ENCODE peak calls at places on chromosomes 1 and 21, in seven cellular contexts. H is psoas muscle, S is heart right ventricle, Z is breast epithelium, U is kidney, F is lung, D is body of pancreas. Y is an unnamed sample. For H3K4me1 and H3K36me3, the result is how much of the 10 kb centered on the place peaks cover.

GRCh38 chr1:87196110-87196509 is 132.6 kb upstream of the LMO4 start:
- DNase-seq in F (no peak), Z (no peak), D (no peak), S (no peak), U (no peak), H (no peak), Y (no peak)

GRCh38 chr21:43640437-43640836 is 18.9 kb downstream of the HSF2BP start:
- DNase-seq in S (no peak), U (no peak), F (no peak), Z (no peak), H (no peak), D (no peak), Y (no peak)

GRCh38 chr1:201731592-201731991 is 97.4 kb upstream of the IPO9 start:
- DNase-seq in S (peak), H (no peak), F (no peak), D (no peak), U (no peak), Z (no peak), Y (no peak)

GRCh38 chr1:10059329-10059691 is 26.6 kb downstream of the UBE4B start:
- DNase-seq in Z (no peak), F (no peak), D (no peak), U (no peak), H (no peak), S (no peak), Y (peak)

GRCh38 chr1:67687198-67687545 is 2.2 kb downstream of the GADD45A start:
- DNase-seq in F (no peak), H (no peak), S (no peak), U (no peak), D (no peak), Z (no peak), Y (no peak)

GRCh38 chr1:87816646-87817045 is 488.0 kb downstream of the LMO4 start:
- DNase-seq in U (peak), D (no peak), F (no peak), S (peak), H (no peak), Z (no peak), Y (no peak)

GRCh38 chr1:116336250-116336649 is 36.8 kb upstream of the ATP1A1 start:
- DNase-seq in Z (no peak), S (no peak), D (no peak), F (no peak), U (no peak), H (no peak), Y (no peak)

GRCh38 chr1:207822124-207822601 is 70.3 kb downstream of the CD46 start:
- DNase-seq in U (no peak), H (peak), S (no peak), D (no peak), F (no peak), Z (no peak), Y (no peak)

GRCh38 chr1:91613594-91613993 is 112.9 kb downstream of the CDC7 start:
- DNase-seq in D (no peak), H (no peak), F (no peak), U (no peak), S (no peak), Z (no peak), Y (no peak)

GRCh38 chr1:204867666-204868339 is 2.9 kb upstream of the NFASC start:
- DNase-seq in H (no peak), Z (no peak), F (no peak), S (peak), D (no peak), U (peak), Y (no peak)

GRCh38 chr1:243596441-243597183 is 253.4 kb downstream of the AKT3 start:
- DNase-seq in U (no peak), Z (no peak), D (no peak), S (no peak), H (no peak), F (no peak), Y (no peak)

GRCh38 chr1:85088408-85088784 is 40.1 kb upstream of the MCOLN3 start:
- DNase-seq in U (no peak), S (no peak), F (no peak), D (no peak), H (no peak), Z (no peak), Y (no peak)

GRCh38 chr1:19918057-19918456 is 5.4 kb downstream of the PLA2G2E start:
- DNase-seq in D (peak), S (peak), U (peak), F (peak), H (peak), Z (peak), Y (peak)

GRCh38 chr21:33380483-33380998 is 22.7 kb upstream of the IFNGR2 start:
- DNase-seq in U (peak), H (peak), S (peak), F (peak), D (peak), Z (peak), Y (peak)

GRCh38 chr1:17765444-17766411 is 10.6 kb downstream of the ACTL8 start:
- DNase-seq in U (peak), Z (no peak), H (no peak), D (peak), F (no peak), S (no peak), Y (no peak)

GRCh38 chr21:39217356-39218081 is 34.3 kb upstream of the PSMG1 start:
- DNase-seq in H (no peak), D (no peak), F (no peak), Z (no peak), S (no peak), U (no peak), Y (no peak)

GRCh38 chr1:201606096-201606495 is 67.2 kb downstream of the NAV1 start:
- DNase-seq in D (no peak), S (no peak), Z (no peak), H (no peak), F (no peak), U (peak), Y (no peak)

GRCh38 chr1:82515650-82516049 is 714.9 kb downstream of the ADGRL2 start:
- DNase-seq in Z (no peak), U (no peak), H (no peak), S (no peak), F (no peak), D (no peak), Y (no peak)

GRCh38 chr1:234961468-234962339 is 166.9 kb downstream of the TOMM20 start:
- DNase-seq in U (no peak), S (no peak), F (no peak), D (peak), Z (no peak), H (no peak), Y (no peak)

GRCh38 chr1:197915797-197916686 is 1.1 kb upstream of the LHX9 start:
- DNase-seq in D (peak), U (peak), S (peak), Z (no peak), H (peak), F (no peak), Y (no peak)

GRCh38 chr1:232290570-232290969 is 339.4 kb downstream of the SIPA1L2 start:
- DNase-seq in F (no peak), D (no peak), Z (no peak), S (no peak), H (no peak), U (no peak), Y (no peak)

GRCh38 chr1:84957956-84958355 is 39.0 kb downstream of the MCOLN2 start:
- DNase-seq in H (no peak), D (no peak), F (no peak), S (no peak), U (no peak), Z (no peak), Y (no peak)

GRCh38 chr1:212401838-212402582 is 12.7 kb downstream of the PACC1 start:
- DNase-seq in H (no peak), Z (no peak), S (no peak), D (no peak), U (no peak), F (no peak), Y (no peak)

GRCh38 chr1:245332513-245332912 is 177.7 kb downstream of the KIF26B start:
- DNase-seq in D (no peak), Z (no peak), U (no peak), F (no peak), H (no peak), S (no peak), Y (no peak)

GRCh38 chr1:197327776-197328364 is 59.8 kb downstream of the CRB1 start:
- DNase-seq in U (no peak), Z (no peak), D (no peak), H (no peak), F (no peak), S (no peak), Y (no peak)

GRCh38 chr1:181664543-181664942 is 181.2 kb downstream of the CACNA1E start:
- DNase-seq in Z (no peak), S (no peak), H (no peak), D (no peak), U (no peak), F (no peak), Y (no peak)

GRCh38 chr1:176574756-176575155 is 111.8 kb downstream of the PAPPA2 start:
- DNase-seq in Z (no peak), D (no peak), H (no peak), S (no peak), F (no peak), U (no peak), Y (no peak)

GRCh38 chr1:206685256-206685748 is 597 bp downstream of the MAPKAPK2 start:
- DNase-seq in H (peak), F (peak), S (peak), D (peak), Z (no peak), U (peak), Y (peak)

GRCh38 chr1:90993245-90993644 is 28.6 kb downstream of the ZNF644 start:
- DNase-seq in Z (no peak), U (no peak), D (peak), S (no peak), F (no peak), H (no peak), Y (no peak)

GRCh38 chr1:94974824-94975223 is 47.9 kb upstream of the CNN3 start:
- DNase-seq in Z (no peak), U (no peak), F (no peak), S (no peak), H (no peak), D (no peak), Y (no peak)

GRCh38 chr1:55337801-55338447 is 122.8 kb upstream of the USP24 start:
- DNase-seq in H (no peak), S (no peak), D (peak), F (no peak), Z (no peak), U (no peak), Y (no peak)

GRCh38 chr1:109251277-109252166 is 2.2 kb downstream of the CELSR2 start:
- DNase-seq in H (peak), D (no peak), Z (no peak), S (no peak), U (peak), F (no peak), Y (no peak)

GRCh38 chr1:160251687-160252526 is 10.4 kb downstream of the DCAF8 start:
- DNase-seq in Z (peak), H (peak), U (peak), F (peak), D (peak), S (no peak), Y (peak)

GRCh38 chr21:42193131-42193671 is 25.7 kb upstream of the ABCG1 start:
- DNase-seq in H (no peak), U (no peak), F (peak), D (no peak), S (no peak), Z (no peak), Y (no peak)

GRCh38 chr1:237179511-237179910 is 137.5 kb downstream of the RYR2 start:
- DNase-seq in D (no peak), U (no peak), Z (no peak), H (no peak), F (no peak), S (no peak), Y (no peak)

DNA sequence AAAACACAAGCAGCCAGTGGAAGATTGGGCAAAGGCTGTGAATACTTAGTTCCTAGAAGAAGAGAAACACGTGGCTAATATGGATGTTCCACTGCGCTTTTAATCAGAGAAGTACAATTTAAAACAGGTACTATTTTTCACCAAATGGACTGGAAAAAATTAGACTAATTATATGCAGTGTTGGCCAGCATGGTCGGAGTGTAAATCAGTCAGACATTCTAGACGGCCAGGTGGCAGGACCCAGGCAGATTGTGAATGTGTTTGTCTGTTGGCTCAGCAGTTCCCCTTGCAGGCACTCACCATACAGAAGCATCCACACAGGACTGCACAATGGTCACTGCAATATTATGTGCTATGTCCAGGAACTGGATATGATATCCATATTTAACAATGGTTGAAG is 23.9 kb upstream of the SLC25A34 start:
- DNase-seq in H (no peak), D (no peak), U (no peak), S (no peak), Z (no peak), F (no peak), Y (no peak)
- H3K4me1 ChIP-seq in H (half or more), D (under half), U (under half), S (half or more), Z (under half), F (under half), Y (half or more)

GRCh38 chr1:46036894-46037596 is 95.4 kb downstream of the PIK3R3 start:
- DNase-seq in S (peak), Z (peak), F (peak), H (peak), D (peak), U (peak), Y (peak)

GRCh38 chr1:46037597-46037936 is 94.9 kb downstream of the PIK3R3 start:
- DNase-seq in D (no peak), F (no peak), Z (no peak), U (no peak), H (no peak), S (no peak), Y (no peak)

GRCh38 chr1:46030074-46030870 is 102.2 kb downstream of the PIK3R3 start:
- DNase-seq in U (no peak), F (no peak), S (no peak), D (no peak), H (no peak), Z (no peak), Y (no peak)

GRCh38 chr1:46030876-46031660 is 101.4 kb downstream of the PIK3R3 start:
- DNase-seq in D (peak), S (no peak), H (no peak), Z (no peak), F (no peak), U (no peak), Y (no peak)

GRCh38 chr1:46034601-46035516 is 97.6 kb downstream of the PIK3R3 start:
- DNase-seq in D (no peak), H (no peak), U (no peak), F (no peak), S (no peak), Z (no peak), Y (no peak)
- TF ChIP-seq CTCF in D (no peak), H (no peak), U (no peak), F (no peak), S (no peak), Z (no peak), Y (no peak)

DNA sequence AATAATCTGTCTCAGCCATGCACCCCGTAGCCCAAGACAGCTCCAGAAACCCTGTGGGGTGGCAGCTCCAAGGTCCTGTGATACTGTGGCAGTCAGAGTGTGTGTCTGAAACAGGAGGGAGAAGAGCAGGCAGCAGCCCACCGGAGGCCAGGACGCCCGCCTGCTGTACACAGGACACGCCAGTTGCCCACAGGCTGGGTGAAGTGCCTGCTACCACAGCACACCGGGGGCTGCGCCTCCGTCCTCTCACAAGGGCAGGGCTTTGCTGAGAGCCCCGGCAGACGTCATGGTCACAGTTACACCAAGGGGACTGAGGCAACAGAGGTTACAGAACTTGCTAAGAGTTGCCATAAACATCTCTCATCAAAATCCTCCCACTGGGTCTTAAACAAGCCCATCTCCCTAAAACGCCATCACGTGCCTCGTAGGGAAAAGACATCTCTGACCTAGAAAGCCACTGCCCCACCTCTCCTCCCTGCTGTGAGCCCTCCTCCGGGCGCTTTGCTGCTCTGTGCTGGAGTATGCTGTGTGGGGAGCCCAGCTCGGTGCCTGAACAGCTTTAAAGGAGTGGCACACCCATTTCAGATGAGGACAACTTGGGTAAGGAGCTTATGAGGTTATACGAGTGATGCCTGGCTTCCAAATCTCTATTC is 5.3 kb downstream of the C1orf174 start:
- DNase-seq in U (peak), D (no peak), S (no peak), Z (no peak), H (peak), F (no peak), Y (no peak)
- H3K36me3 ChIP-seq in U (under half), D (under half), S (under half), Z (under half), H (under half), F (under half), Y (under half)

GRCh38 chr1:8598783-8599182 is 218.7 kb downstream of the RERE start:
- DNase-seq in H (no peak), S (peak), F (no peak), U (peak), D (peak), Z (no peak), Y (no peak)

GRCh38 chr1:8598060-8598724 is 219.2 kb downstream of the RERE start:
- DNase-seq in F (no peak), U (peak), Z (no peak), D (peak), H (no peak), S (no peak), Y (peak)

GRCh38 chr1:8597455-8597854 is 220.0 kb downstream of the RERE start:
- DNase-seq in D (no peak), U (no peak), S (no peak), Z (no peak), H (no peak), F (no peak), Y (no peak)

GRCh38 chr1:8600336-8600735 is 217.1 kb downstream of the RERE start:
- DNase-seq in Z (no peak), F (no peak), S (no peak), H (no peak), D (no peak), U (no peak), Y (no peak)

DNA sequence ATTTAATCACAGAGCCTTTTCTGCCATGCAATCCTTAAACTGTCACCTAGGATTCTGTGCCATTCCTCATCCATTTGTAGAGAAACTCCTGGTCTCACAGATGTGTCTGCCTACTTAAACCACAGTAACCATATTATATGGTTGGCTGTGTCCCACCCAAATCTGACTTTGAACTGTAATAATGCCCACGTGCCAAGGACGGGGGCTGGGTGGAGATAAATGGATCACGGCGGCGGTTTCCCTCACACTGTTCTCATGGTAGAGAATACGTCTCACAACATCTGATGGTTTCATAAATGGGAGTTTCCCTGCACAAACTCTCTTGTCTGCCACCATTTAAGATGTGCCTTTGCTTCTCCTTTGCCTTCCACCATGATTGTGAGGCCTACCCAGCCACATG is 217.6 kb downstream of the RERE start:
- DNase-seq in U (no peak), D (no peak), Z (no peak), S (no peak), F (no peak), H (no peak), Y (no peak)
- H3K4me1 ChIP-seq in U (under half), D (under half), Z (under half), S (half or more), F (under half), H (under half), Y (under half)

GRCh38 chr1:215040190-215040589 is 42.3 kb upstream of the KCNK2 start:
- DNase-seq in F (no peak), U (no peak), D (no peak), H (no peak), Z (no peak), S (no peak), Y (no peak)
- TF ChIP-seq CTCF in F (no peak), U (no peak), D (no peak), H (no peak), Z (no peak), S (no peak), Y (no peak)

GRCh38 chr1:42690477-42691156 is 8.4 kb downstream of the YBX1 start:
- DNase-seq in S (no peak), H (no peak), F (no peak), U (no peak), D (peak), Z (no peak), Y (no peak)
- H3K36me3 ChIP-seq in S (under half), H (under half), F (under half), U (under half), D (under half), Z (under half), Y (under half)